ENCODE peak calls at places on chromosomes 4 and X, in five cellular contexts. C is activated naive CD4-positive, alpha-beta T cell; X is RPMI7951; J is pancreas; V is NCI-H2029 treated with DMSO at 0.1 percent for 48 hours. K is an unnamed sample.

GRCh38 chr4:110514889-110515479 is 39.0 kb downstream of the ENPEP start:
- DNase-seq in X (peak; percentile 37), V (peak; percentile 41), J (no peak), C (no peak), K (no peak)

GRCh38 chrX:41108007-41108683 is 22.9 kb downstream of the USP9X start:
- DNase-seq in X (no peak), J (no peak), V (no peak), C (no peak), K (no peak)

GRCh38 chr4:170872794-170873193 is 783.0 kb upstream of the AADAT start:
- DNase-seq in C (no peak), X (no peak), J (no peak), V (no peak), K (no peak)

GRCh38 chrX:12950851-12951589 is 23.9 kb upstream of the TMSB4X start:
- DNase-seq in V (no peak), C (peak; percentile 17), J (no peak), X (peak; percentile 11), K (no peak)

GRCh38 chr4:16205298-16206164 is 20.7 kb downstream of the TAPT1 start:
- DNase-seq in X (peak; percentile 14), C (no peak), V (peak; percentile 50), J (no peak), K (no peak)

GRCh38 chr4:73068496-73069337 is 799 bp downstream of the COX18 start:
- DNase-seq in V (peak; percentile 64), X (peak; percentile 26), C (no peak), J (no peak), K (no peak)

GRCh38 chr4:79682801-79683217 is 274.8 kb upstream of the GK2 start:
- DNase-seq in V (no peak), C (no peak), X (no peak), J (no peak), K (no peak)

GRCh38 chr4:96315815-96316214 is 475.9 kb downstream of the PDHA2 start:
- DNase-seq in J (no peak), V (no peak), C (no peak), X (no peak), K (no peak)

GRCh38 chr4:69858683-69859082 is 1.3 kb downstream of the SULT1E1 start:
- DNase-seq in C (no peak), J (no peak), X (no peak), V (no peak), K (no peak)

GRCh38 chr4:8391972-8392371 is 48.6 kb downstream of the ACOX3 start:
- DNase-seq in C (no peak), X (peak; percentile 91), J (no peak), V (no peak), K (no peak)